ENCODE peak calls at places on chromosome 15, in seven cellular contexts. One of them, this sample, is unnamed.

GRCh38 chr15:68639926-68640600 is 61.3 kb downstream of the CORO2B start:
- DNase-seq in A549: no peak
- DNase-seq in hepatocyte: no peak
- DNase-seq in OCI-LY7: no peak
- DNase-seq in brain microvascular endothelial cell: no peak
- DNase-seq in BJ: no peak
- DNase-seq in fibroblast of lung: peak; percentile 55
- DNase-seq in this sample: no peak

GRCh38 chr15:58070801-58071418 is 5.4 kb upstream of the ALDH1A2 start:
- DNase-seq in BJ: no peak
- DNase-seq in brain microvascular endothelial cell: peak; percentile 59
- DNase-seq in OCI-LY7: peak; percentile 31
- DNase-seq in A549: peak; percentile 68
- DNase-seq in fibroblast of lung: peak; percentile 70
- DNase-seq in hepatocyte: peak; percentile 68
- DNase-seq in this sample: no peak

GRCh38 chr15:55858661-55859060 is 115.7 kb upstream of the PRTG start:
- DNase-seq in brain microvascular endothelial cell: peak; percentile 18
- DNase-seq in OCI-LY7: no peak
- DNase-seq in A549: no peak
- DNase-seq in fibroblast of lung: peak; percentile 9
- DNase-seq in BJ: no peak
- DNase-seq in hepatocyte: no peak
- DNase-seq in this sample: no peak

GRCh38 chr15:76674883-76675282 is 230.3 kb downstream of the SCAPER start:
- DNase-seq in brain microvascular endothelial cell: peak; percentile 30
- DNase-seq in fibroblast of lung: peak; percentile 5
- DNase-seq in BJ: peak; percentile 5
- DNase-seq in hepatocyte: no peak
- DNase-seq in OCI-LY7: no peak
- DNase-seq in A549: no peak
- DNase-seq in this sample: no peak

GRCh38 chr15:50137330-50137761 is 18.3 kb upstream of the ATP8B4 start:
- DNase-seq in A549: peak; percentile 94
- DNase-seq in brain microvascular endothelial cell: peak; percentile 70
- DNase-seq in fibroblast of lung: peak; percentile 99
- DNase-seq in BJ: peak; percentile 65
- DNase-seq in hepatocyte: no peak
- DNase-seq in OCI-LY7: no peak
- DNase-seq in this sample: no peak

GRCh38 chr15:68333775-68334470 is 56.4 kb downstream of the FEM1B start:
- DNase-seq in OCI-LY7: no peak
- DNase-seq in A549: peak; percentile 26
- DNase-seq in BJ: no peak
- DNase-seq in brain microvascular endothelial cell: peak; percentile 71
- DNase-seq in fibroblast of lung: peak; percentile 32
- DNase-seq in hepatocyte: peak; percentile 27
- DNase-seq in this sample: no peak

GRCh38 chr15:32867313-32867626 is 149.5 kb downstream of the GREM1 start:
- DNase-seq in BJ: no peak
- DNase-seq in OCI-LY7: no peak
- DNase-seq in brain microvascular endothelial cell: peak; percentile 84
- DNase-seq in fibroblast of lung: peak; percentile 95
- DNase-seq in A549: peak; percentile 93
- DNase-seq in hepatocyte: no peak
- DNase-seq in this sample: peak; percentile 68

GRCh38 chr15:79007066-79007465 is 62.2 kb upstream of the CTSH start:
- DNase-seq in fibroblast of lung: peak; percentile 58
- DNase-seq in A549: peak; percentile 77
- DNase-seq in hepatocyte: peak; percentile 73
- DNase-seq in BJ: no peak
- DNase-seq in brain microvascular endothelial cell: peak; percentile 44
- DNase-seq in OCI-LY7: peak; percentile 89
- DNase-seq in this sample: no peak

GRCh38 chr15:91490211-91490610 is 363.3 kb upstream of the SLCO3A1 start:
- DNase-seq in brain microvascular endothelial cell: no peak
- DNase-seq in A549: no peak
- DNase-seq in fibroblast of lung: no peak
- DNase-seq in BJ: no peak
- DNase-seq in hepatocyte: no peak
- DNase-seq in OCI-LY7: no peak
- DNase-seq in this sample: no peak

GRCh38 chr15:92715753-92716152 is 60.2 kb upstream of the FAM174B start:
- DNase-seq in hepatocyte: peak; percentile 44
- DNase-seq in fibroblast of lung: peak; percentile 43
- DNase-seq in BJ: no peak
- DNase-seq in OCI-LY7: no peak
- DNase-seq in A549: no peak
- DNase-seq in brain microvascular endothelial cell: peak; percentile 4
- DNase-seq in this sample: peak; percentile 93

GRCh38 chr15:99556010-99556409 is 9.8 kb upstream of the MEF2A start:
- DNase-seq in BJ: no peak
- DNase-seq in hepatocyte: no peak
- DNase-seq in OCI-LY7: peak; percentile 9
- DNase-seq in brain microvascular endothelial cell: no peak
- DNase-seq in A549: no peak
- DNase-seq in fibroblast of lung: no peak
- DNase-seq in this sample: no peak

GRCh38 chr15:52730163-52730562 is 51.0 kb upstream of the ATOSA start:
- DNase-seq in A549: peak; percentile 35
- DNase-seq in brain microvascular endothelial cell: no peak
- DNase-seq in hepatocyte: no peak
- DNase-seq in BJ: peak; percentile 81
- DNase-seq in OCI-LY7: peak; percentile 95
- DNase-seq in fibroblast of lung: no peak
- DNase-seq in this sample: no peak

GRCh38 chr15:49898097-49898496 is 220.9 kb downstream of the ATP8B4 start:
- DNase-seq in OCI-LY7: no peak
- DNase-seq in brain microvascular endothelial cell: no peak
- DNase-seq in A549: peak; percentile 60
- DNase-seq in fibroblast of lung: no peak
- DNase-seq in hepatocyte: no peak
- DNase-seq in BJ: no peak
- DNase-seq in this sample: no peak

GRCh38 chr15:45921376-45921775 is 286.5 kb downstream of the SQOR start:
- DNase-seq in fibroblast of lung: no peak
- DNase-seq in A549: peak; percentile 6
- DNase-seq in BJ: no peak
- DNase-seq in OCI-LY7: no peak
- DNase-seq in hepatocyte: peak; percentile 41
- DNase-seq in brain microvascular endothelial cell: no peak
- DNase-seq in this sample: no peak

GRCh38 chr15:88603885-88604284 is 17.3 kb upstream of the AEN start:
- DNase-seq in A549: no peak
- DNase-seq in OCI-LY7: no peak
- DNase-seq in fibroblast of lung: no peak
- DNase-seq in BJ: no peak
- DNase-seq in hepatocyte: no peak
- DNase-seq in brain microvascular endothelial cell: no peak
- DNase-seq in this sample: no peak

GRCh38 chr15:26615188-26615926 is 157.5 kb downstream of the GABRB3 start:
- DNase-seq in BJ: no peak
- DNase-seq in OCI-LY7: no peak
- DNase-seq in A549: peak; percentile 98
- DNase-seq in hepatocyte: no peak
- DNase-seq in brain microvascular endothelial cell: no peak
- DNase-seq in fibroblast of lung: no peak
- DNase-seq in this sample: no peak

GRCh38 chr15:41115652-41116115 is 396 bp downstream of the INO80 start:
- DNase-seq in fibroblast of lung: peak; percentile 59
- DNase-seq in OCI-LY7: peak; percentile 83
- DNase-seq in A549: peak; percentile 71
- DNase-seq in hepatocyte: peak; percentile 86
- DNase-seq in brain microvascular endothelial cell: no peak
- DNase-seq in BJ: no peak
- DNase-seq in this sample: no peak

GRCh38 chr15:71093089-71094024 is 21.9 kb upstream of the THSD4 start:
- DNase-seq in OCI-LY7: no peak
- DNase-seq in A549: peak; percentile 61
- DNase-seq in hepatocyte: peak; percentile 31
- DNase-seq in BJ: peak; percentile 59
- DNase-seq in fibroblast of lung: peak; percentile 50
- DNase-seq in brain microvascular endothelial cell: peak; percentile 84
- DNase-seq in this sample: peak; percentile 87

GRCh38 chr15:45645026-45645980 is 10.5 kb downstream of the SQOR start:
- DNase-seq in BJ: peak; percentile 48
- DNase-seq in A549: peak; percentile 79
- DNase-seq in brain microvascular endothelial cell: peak; percentile 75
- DNase-seq in hepatocyte: peak; percentile 57
- DNase-seq in fibroblast of lung: peak; percentile 58
- DNase-seq in OCI-LY7: no peak
- DNase-seq in this sample: peak; percentile 55

GRCh38 chr15:85064710-85065109 is 83.1 kb downstream of the PDE8A start:
- DNase-seq in brain microvascular endothelial cell: no peak
- DNase-seq in A549: no peak
- DNase-seq in fibroblast of lung: no peak
- DNase-seq in hepatocyte: no peak
- DNase-seq in BJ: no peak
- DNase-seq in OCI-LY7: no peak
- DNase-seq in this sample: no peak

GRCh38 chr15:41581110-41581509 is 22.1 kb downstream of the TYRO3 start:
- DNase-seq in hepatocyte: peak; percentile 71
- DNase-seq in brain microvascular endothelial cell: no peak
- DNase-seq in OCI-LY7: peak; percentile 54
- DNase-seq in BJ: no peak
- DNase-seq in A549: peak; percentile 31
- DNase-seq in fibroblast of lung: no peak
- DNase-seq in this sample: no peak

GRCh38 chr15:38905634-38906033 is 341.0 kb upstream of the RASGRP1 start:
- DNase-seq in fibroblast of lung: peak; percentile 19
- DNase-seq in BJ: no peak
- DNase-seq in brain microvascular endothelial cell: no peak
- DNase-seq in hepatocyte: no peak
- DNase-seq in OCI-LY7: no peak
- DNase-seq in A549: no peak
- DNase-seq in this sample: no peak

GRCh38 chr15:46616033-46616432 is 981.2 kb downstream of the SQOR start:
- DNase-seq in A549: no peak
- DNase-seq in fibroblast of lung: no peak
- DNase-seq in hepatocyte: no peak
- DNase-seq in OCI-LY7: no peak
- DNase-seq in brain microvascular endothelial cell: no peak
- DNase-seq in BJ: no peak
- DNase-seq in this sample: no peak

DNA sequence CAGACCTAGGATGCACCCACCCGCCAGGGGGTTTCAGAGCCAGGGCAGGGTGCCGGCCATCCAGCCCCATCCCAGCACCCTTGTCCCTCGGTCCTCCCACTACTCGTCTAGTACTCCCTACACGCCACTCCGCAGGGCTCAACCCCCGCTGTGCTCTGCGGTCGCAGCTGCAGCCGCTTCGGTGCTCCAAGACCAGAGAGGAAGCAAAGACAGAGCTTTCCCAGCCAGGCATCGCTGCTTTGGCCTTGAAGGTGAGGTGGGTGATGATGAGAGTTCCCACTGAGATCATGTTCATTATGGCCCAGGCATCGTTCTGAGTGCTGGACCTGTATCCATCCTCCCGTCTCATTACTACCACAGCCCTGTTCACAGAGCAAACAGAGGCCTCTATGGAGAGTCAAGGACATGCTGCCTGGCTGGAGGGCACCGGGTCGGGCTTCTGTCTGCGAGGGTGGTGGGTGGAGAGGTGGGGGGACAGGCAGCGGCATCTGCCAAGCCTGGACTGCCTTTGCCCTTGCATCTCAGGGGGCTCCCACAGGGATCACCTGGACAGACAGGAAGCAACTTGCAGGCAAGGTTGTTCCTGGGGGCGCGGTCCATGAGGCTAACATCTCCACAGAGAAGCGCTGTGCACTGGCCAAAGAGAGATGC is 66.9 kb downstream of the KLF13 start:
- DNase-seq in brain microvascular endothelial cell: no peak
- DNase-seq in OCI-LY7: peak; percentile 25
- DNase-seq in BJ: no peak
- DNase-seq in A549: no peak
- DNase-seq in fibroblast of lung: no peak
- DNase-seq in hepatocyte: no peak
- DNase-seq in this sample: no peak
- H3K4me3 ChIP-seq in brain microvascular endothelial cell: no peak overlapping the region
- H3K4me3 ChIP-seq in OCI-LY7: peak overlapping the region; percentile 73
- H3K4me3 ChIP-seq in BJ: no peak overlapping the region
- H3K4me3 ChIP-seq in A549: no peak overlapping the region
- H3K4me3 ChIP-seq in fibroblast of lung: no peak overlapping the region
- H3K4me3 ChIP-seq in hepatocyte: no peak overlapping the region
- H3K4me3 ChIP-seq in this sample: no peak overlapping the region

DNA sequence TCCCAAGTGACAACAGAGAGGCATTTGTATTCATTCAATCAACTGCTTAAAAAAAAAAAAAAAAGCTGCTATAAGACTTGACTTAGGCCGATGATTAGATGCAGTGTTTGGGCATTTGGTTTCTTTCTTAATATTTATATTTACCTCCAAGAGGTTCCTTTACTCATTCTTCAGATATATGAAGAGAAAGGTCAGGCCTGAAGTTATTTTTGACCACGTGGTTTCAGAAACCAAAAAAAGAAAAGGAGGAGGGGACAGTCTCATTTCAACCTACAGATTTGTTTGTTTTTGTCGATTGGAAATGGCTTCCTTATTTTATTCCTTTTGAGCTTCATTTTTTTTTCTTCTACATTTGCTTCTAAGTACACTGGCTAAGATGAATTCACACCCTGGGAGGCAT is 79.0 kb upstream of the FOXB1 start:
- DNase-seq in BJ: no peak
- DNase-seq in A549: no peak
- DNase-seq in OCI-LY7: no peak
- DNase-seq in fibroblast of lung: no peak
- DNase-seq in brain microvascular endothelial cell: no peak
- DNase-seq in hepatocyte: no peak
- DNase-seq in this sample: no peak
- TF ChIP-seq CTCF in BJ: no peak
- TF ChIP-seq CTCF in A549: no peak
- TF ChIP-seq CTCF in OCI-LY7: no peak
- TF ChIP-seq CTCF in fibroblast of lung: no peak
- TF ChIP-seq CTCF in brain microvascular endothelial cell: no peak
- TF ChIP-seq CTCF in hepatocyte: no peak
- TF ChIP-seq CTCF in this sample: no peak

DNA sequence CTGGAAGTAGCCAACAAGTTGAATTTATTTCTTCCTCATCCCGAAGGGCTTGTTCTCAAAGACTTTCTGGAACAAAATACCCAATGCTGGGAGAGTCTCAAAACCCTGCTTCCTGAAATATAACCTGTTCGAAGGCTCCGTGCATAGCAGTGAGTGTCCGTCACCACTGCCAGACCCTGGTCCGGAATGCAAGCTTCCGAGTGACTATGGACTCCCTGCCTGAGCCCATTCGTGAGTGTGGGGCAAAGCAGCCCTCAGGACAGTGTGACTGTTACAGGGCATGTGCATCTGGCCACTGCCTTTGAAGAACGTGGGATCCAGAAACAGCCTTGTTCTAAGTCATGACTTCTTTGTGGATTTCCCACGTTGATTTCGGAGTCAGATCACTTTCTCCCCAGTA is 214.5 kb upstream of the IGF1R start:
- DNase-seq in A549: no peak
- DNase-seq in hepatocyte: no peak
- DNase-seq in fibroblast of lung: no peak
- DNase-seq in OCI-LY7: no peak
- DNase-seq in brain microvascular endothelial cell: no peak
- DNase-seq in BJ: no peak
- DNase-seq in this sample: no peak
- H3K4me3 ChIP-seq in A549: no peak overlapping the region
- H3K4me3 ChIP-seq in hepatocyte: no peak overlapping the region
- H3K4me3 ChIP-seq in fibroblast of lung: no peak overlapping the region
- H3K4me3 ChIP-seq in OCI-LY7: no peak overlapping the region
- H3K4me3 ChIP-seq in brain microvascular endothelial cell: no peak overlapping the region
- H3K4me3 ChIP-seq in BJ: no peak overlapping the region
- H3K4me3 ChIP-seq in this sample: no peak overlapping the region

GRCh38 chr15:62618432-62618831 is 424.1 kb upstream of the TPM1 start:
- DNase-seq in brain microvascular endothelial cell: peak; percentile 65
- DNase-seq in hepatocyte: peak; percentile 41
- DNase-seq in fibroblast of lung: peak; percentile 61
- DNase-seq in A549: peak; percentile 22
- DNase-seq in BJ: peak; percentile 57
- DNase-seq in OCI-LY7: no peak
- DNase-seq in this sample: no peak
- TF ChIP-seq CTCF in brain microvascular endothelial cell: peak; percentile 74
- TF ChIP-seq CTCF in hepatocyte: peak; percentile 16
- TF ChIP-seq CTCF in fibroblast of lung: peak; percentile 54
- TF ChIP-seq CTCF in A549: no peak
- TF ChIP-seq CTCF in BJ: peak; percentile 72
- TF ChIP-seq CTCF in OCI-LY7: no peak
- TF ChIP-seq CTCF in this sample: peak; percentile 40

This sample was measured in retinal pigment epithelial cell.